ENCODE peak calls at places on chromosomes 6 and 20, in ten cellular contexts. One of them, this sample, is unnamed. For H3K4me1, the result is how much of the 10 kb centered on the place peaks cover.

GRCh38 chr6:71123051-71123450 is 165.6 kb upstream of the OGFRL1 start:
- DNase-seq in heart left ventricle: no peak
- DNase-seq in neuronal stem cell: no peak
- DNase-seq in psoas muscle: no peak
- DNase-seq in ovary: no peak
- DNase-seq in testis: no peak
- DNase-seq in adrenal gland: no peak
- DNase-seq in tibial nerve: no peak
- DNase-seq in naive thymus-derived CD4-positive, alpha-beta T cell: no peak
- DNase-seq in esophagus squamous epithelium: no peak
- DNase-seq in this sample: no peak

GRCh38 chr20:50689864-50690263 is 1.5 kb downstream of the RIPOR3 start:
- DNase-seq in heart left ventricle: no peak
- DNase-seq in neuronal stem cell: no peak
- DNase-seq in psoas muscle: peak
- DNase-seq in ovary: no peak
- DNase-seq in testis: peak
- DNase-seq in adrenal gland: peak
- DNase-seq in tibial nerve: no peak
- DNase-seq in naive thymus-derived CD4-positive, alpha-beta T cell: no peak
- DNase-seq in esophagus squamous epithelium: no peak
- DNase-seq in this sample: no peak

GRCh38 chr6:136795996-136796395 is 3.7 kb upstream of the MAP3K5 start:
- DNase-seq in heart left ventricle: no peak
- DNase-seq in neuronal stem cell: no peak
- DNase-seq in psoas muscle: no peak
- DNase-seq in ovary: no peak
- DNase-seq in testis: no peak
- DNase-seq in adrenal gland: no peak
- DNase-seq in tibial nerve: no peak
- DNase-seq in naive thymus-derived CD4-positive, alpha-beta T cell: no peak
- DNase-seq in esophagus squamous epithelium: no peak
- DNase-seq in this sample: no peak

GRCh38 chr6:168574699-168575195 is 133.8 kb downstream of the SMOC2 start:
- DNase-seq in heart left ventricle: peak
- DNase-seq in neuronal stem cell: no peak
- DNase-seq in psoas muscle: no peak
- DNase-seq in ovary: peak
- DNase-seq in testis: peak
- DNase-seq in adrenal gland: peak
- DNase-seq in tibial nerve: peak
- DNase-seq in naive thymus-derived CD4-positive, alpha-beta T cell: no peak
- DNase-seq in esophagus squamous epithelium: no peak
- DNase-seq in this sample: no peak

GRCh38 chr6:138285800-138286199 is 67.5 kb upstream of the PBOV1 start:
- DNase-seq in heart left ventricle: no peak
- DNase-seq in neuronal stem cell: no peak
- DNase-seq in psoas muscle: no peak
- DNase-seq in ovary: no peak
- DNase-seq in testis: no peak
- DNase-seq in adrenal gland: no peak
- DNase-seq in tibial nerve: no peak
- DNase-seq in naive thymus-derived CD4-positive, alpha-beta T cell: no peak
- DNase-seq in esophagus squamous epithelium: no peak
- DNase-seq in this sample: no peak

GRCh38 chr6:38483526-38483925 is 156.2 kb downstream of the BTBD9 start:
- DNase-seq in heart left ventricle: no peak
- DNase-seq in neuronal stem cell: no peak
- DNase-seq in psoas muscle: no peak
- DNase-seq in ovary: no peak
- DNase-seq in testis: no peak
- DNase-seq in adrenal gland: no peak
- DNase-seq in tibial nerve: no peak
- DNase-seq in naive thymus-derived CD4-positive, alpha-beta T cell: no peak
- DNase-seq in esophagus squamous epithelium: no peak
- DNase-seq in this sample: no peak

GRCh38 chr20:38001173-38001875 is 31.9 kb downstream of the TTI1 start:
- DNase-seq in heart left ventricle: no peak
- DNase-seq in neuronal stem cell: no peak
- DNase-seq in psoas muscle: no peak
- DNase-seq in ovary: no peak
- DNase-seq in testis: no peak
- DNase-seq in adrenal gland: peak
- DNase-seq in tibial nerve: no peak
- DNase-seq in naive thymus-derived CD4-positive, alpha-beta T cell: no peak
- DNase-seq in esophagus squamous epithelium: no peak
- DNase-seq in this sample: no peak

GRCh38 chr6:142885182-142885867 is 59.7 kb downstream of the HIVEP2 start:
- DNase-seq in heart left ventricle: peak
- DNase-seq in neuronal stem cell: peak
- DNase-seq in psoas muscle: no peak
- DNase-seq in ovary: peak
- DNase-seq in testis: peak
- DNase-seq in adrenal gland: peak
- DNase-seq in tibial nerve: no peak
- DNase-seq in naive thymus-derived CD4-positive, alpha-beta T cell: peak
- DNase-seq in esophagus squamous epithelium: no peak
- DNase-seq in this sample: peak

GRCh38 chr6:47654255-47654654 is 44.1 kb upstream of the ADGRF4 start:
- DNase-seq in heart left ventricle: no peak
- DNase-seq in neuronal stem cell: no peak
- DNase-seq in psoas muscle: no peak
- DNase-seq in ovary: no peak
- DNase-seq in testis: no peak
- DNase-seq in adrenal gland: no peak
- DNase-seq in tibial nerve: no peak
- DNase-seq in naive thymus-derived CD4-positive, alpha-beta T cell: no peak
- DNase-seq in esophagus squamous epithelium: no peak
- DNase-seq in this sample: no peak

GRCh38 chr20:55684578-55684977 is 320.7 kb downstream of the CBLN4 start:
- DNase-seq in heart left ventricle: no peak
- DNase-seq in neuronal stem cell: no peak
- DNase-seq in psoas muscle: no peak
- DNase-seq in ovary: peak
- DNase-seq in testis: no peak
- DNase-seq in adrenal gland: peak
- DNase-seq in tibial nerve: no peak
- DNase-seq in naive thymus-derived CD4-positive, alpha-beta T cell: no peak
- DNase-seq in esophagus squamous epithelium: no peak
- DNase-seq in this sample: no peak

GRCh38 chr20:55685848-55686247 is 319.5 kb downstream of the CBLN4 start:
- DNase-seq in heart left ventricle: no peak
- DNase-seq in neuronal stem cell: no peak
- DNase-seq in psoas muscle: no peak
- DNase-seq in ovary: peak
- DNase-seq in testis: peak
- DNase-seq in adrenal gland: no peak
- DNase-seq in tibial nerve: no peak
- DNase-seq in naive thymus-derived CD4-positive, alpha-beta T cell: no peak
- DNase-seq in esophagus squamous epithelium: no peak
- DNase-seq in this sample: no peak

GRCh38 chr20:55685425-55685824 is 319.9 kb downstream of the CBLN4 start:
- DNase-seq in heart left ventricle: no peak
- DNase-seq in neuronal stem cell: no peak
- DNase-seq in psoas muscle: no peak
- DNase-seq in ovary: no peak
- DNase-seq in testis: no peak
- DNase-seq in adrenal gland: no peak
- DNase-seq in tibial nerve: no peak
- DNase-seq in naive thymus-derived CD4-positive, alpha-beta T cell: no peak
- DNase-seq in esophagus squamous epithelium: no peak
- DNase-seq in this sample: no peak
- H3K4me1 ChIP-seq in heart left ventricle: under half
- H3K4me1 ChIP-seq in neuronal stem cell: under half
- H3K4me1 ChIP-seq in psoas muscle: under half
- H3K4me1 ChIP-seq in ovary: under half
- H3K4me1 ChIP-seq in testis: under half
- H3K4me1 ChIP-seq in adrenal gland: under half
- H3K4me1 ChIP-seq in tibial nerve: under half
- H3K4me1 ChIP-seq in naive thymus-derived CD4-positive, alpha-beta T cell: under half
- H3K4me1 ChIP-seq in esophagus squamous epithelium: under half
- H3K4me1 ChIP-seq in this sample: under half

GRCh38 chr20:58892126-58892931 is 39.8 kb downstream of the GNAS start:
- DNase-seq in heart left ventricle: peak
- DNase-seq in neuronal stem cell: peak
- DNase-seq in psoas muscle: peak
- DNase-seq in ovary: peak
- DNase-seq in testis: peak
- DNase-seq in adrenal gland: peak
- DNase-seq in tibial nerve: peak
- DNase-seq in naive thymus-derived CD4-positive, alpha-beta T cell: peak
- DNase-seq in esophagus squamous epithelium: peak
- DNase-seq in this sample: peak
- H3K4me1 ChIP-seq in heart left ventricle: half or more
- H3K4me1 ChIP-seq in neuronal stem cell: under half
- H3K4me1 ChIP-seq in psoas muscle: under half
- H3K4me1 ChIP-seq in ovary: under half
- H3K4me1 ChIP-seq in testis: under half
- H3K4me1 ChIP-seq in adrenal gland: under half
- H3K4me1 ChIP-seq in tibial nerve: under half
- H3K4me1 ChIP-seq in naive thymus-derived CD4-positive, alpha-beta T cell: under half
- H3K4me1 ChIP-seq in esophagus squamous epithelium: half or more
- H3K4me1 ChIP-seq in this sample: under half

GRCh38 chr6:6725834-6726194 is 137.3 kb downstream of the LY86 start:
- DNase-seq in heart left ventricle: no peak
- DNase-seq in neuronal stem cell: no peak
- DNase-seq in psoas muscle: no peak
- DNase-seq in ovary: no peak
- DNase-seq in testis: no peak
- DNase-seq in adrenal gland: no peak
- DNase-seq in tibial nerve: no peak
- DNase-seq in naive thymus-derived CD4-positive, alpha-beta T cell: no peak
- DNase-seq in esophagus squamous epithelium: no peak
- DNase-seq in this sample: no peak

GRCh38 chr6:6729971-6730370 is 141.5 kb downstream of the LY86 start:
- DNase-seq in heart left ventricle: no peak
- DNase-seq in neuronal stem cell: no peak
- DNase-seq in psoas muscle: no peak
- DNase-seq in ovary: no peak
- DNase-seq in testis: no peak
- DNase-seq in adrenal gland: no peak
- DNase-seq in tibial nerve: no peak
- DNase-seq in naive thymus-derived CD4-positive, alpha-beta T cell: no peak
- DNase-seq in esophagus squamous epithelium: no peak
- DNase-seq in this sample: no peak

GRCh38 chr6:6728169-6728941 is 139.8 kb downstream of the LY86 start:
- DNase-seq in heart left ventricle: no peak
- DNase-seq in neuronal stem cell: no peak
- DNase-seq in psoas muscle: no peak
- DNase-seq in ovary: no peak
- DNase-seq in testis: no peak
- DNase-seq in adrenal gland: no peak
- DNase-seq in tibial nerve: no peak
- DNase-seq in naive thymus-derived CD4-positive, alpha-beta T cell: no peak
- DNase-seq in esophagus squamous epithelium: no peak
- DNase-seq in this sample: no peak

GRCh38 chr6:6734463-6735455 is 146.2 kb downstream of the LY86 start:
- DNase-seq in heart left ventricle: no peak
- DNase-seq in neuronal stem cell: no peak
- DNase-seq in psoas muscle: no peak
- DNase-seq in ovary: no peak
- DNase-seq in testis: no peak
- DNase-seq in adrenal gland: no peak
- DNase-seq in tibial nerve: no peak
- DNase-seq in naive thymus-derived CD4-positive, alpha-beta T cell: no peak
- DNase-seq in esophagus squamous epithelium: no peak
- DNase-seq in this sample: no peak

GRCh38 chr6:6730831-6731230 is 142.3 kb downstream of the LY86 start:
- DNase-seq in heart left ventricle: peak
- DNase-seq in neuronal stem cell: no peak
- DNase-seq in psoas muscle: peak
- DNase-seq in ovary: no peak
- DNase-seq in testis: no peak
- DNase-seq in adrenal gland: peak
- DNase-seq in tibial nerve: no peak
- DNase-seq in naive thymus-derived CD4-positive, alpha-beta T cell: no peak
- DNase-seq in esophagus squamous epithelium: no peak
- DNase-seq in this sample: no peak
- H3K4me1 ChIP-seq in heart left ventricle: under half
- H3K4me1 ChIP-seq in neuronal stem cell: under half
- H3K4me1 ChIP-seq in psoas muscle: under half
- H3K4me1 ChIP-seq in ovary: under half
- H3K4me1 ChIP-seq in testis: under half
- H3K4me1 ChIP-seq in adrenal gland: under half
- H3K4me1 ChIP-seq in tibial nerve: under half
- H3K4me1 ChIP-seq in naive thymus-derived CD4-positive, alpha-beta T cell: under half
- H3K4me1 ChIP-seq in esophagus squamous epithelium: under half
- H3K4me1 ChIP-seq in this sample: under half

DNA sequence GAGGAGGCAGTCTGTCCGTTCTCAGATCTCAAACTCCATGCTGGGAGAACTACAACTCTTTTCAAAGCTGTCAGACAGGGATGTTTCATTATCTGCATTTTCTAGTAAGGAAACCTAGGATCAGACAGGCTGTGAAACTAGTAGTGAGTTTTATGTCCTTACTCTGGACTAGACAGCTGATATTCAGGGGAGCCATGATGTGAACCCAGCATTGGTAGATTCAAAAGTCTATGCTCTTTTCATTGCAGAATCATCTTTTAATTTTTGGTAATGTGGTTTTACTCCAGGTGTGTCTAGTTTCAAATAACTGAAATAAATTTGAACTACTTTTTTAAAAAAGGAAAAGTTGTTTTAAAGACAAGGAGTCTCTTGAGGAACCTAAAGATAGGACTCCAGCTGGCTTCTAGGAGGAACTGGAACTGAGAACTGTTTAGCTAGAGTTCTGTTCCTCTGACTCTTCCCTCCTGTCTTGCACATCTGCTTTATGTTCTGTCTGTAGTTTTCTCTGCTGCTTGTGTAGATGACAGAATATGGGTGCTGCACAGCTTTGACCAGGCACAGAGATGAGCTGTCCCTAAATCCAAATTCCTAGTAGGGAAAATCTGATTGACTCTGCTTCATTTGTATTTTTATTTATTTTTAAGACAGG is 27.8 kb upstream of the RNF144B start:
- DNase-seq in heart left ventricle: no peak
- DNase-seq in neuronal stem cell: no peak
- DNase-seq in psoas muscle: no peak
- DNase-seq in ovary: no peak
- DNase-seq in testis: no peak
- DNase-seq in adrenal gland: no peak
- DNase-seq in tibial nerve: no peak
- DNase-seq in naive thymus-derived CD4-positive, alpha-beta T cell: no peak
- DNase-seq in esophagus squamous epithelium: no peak
- DNase-seq in this sample: no peak
- H3K4me1 ChIP-seq in heart left ventricle: under half
- H3K4me1 ChIP-seq in neuronal stem cell: under half
- H3K4me1 ChIP-seq in psoas muscle: under half
- H3K4me1 ChIP-seq in ovary: under half
- H3K4me1 ChIP-seq in testis: under half
- H3K4me1 ChIP-seq in adrenal gland: under half
- H3K4me1 ChIP-seq in tibial nerve: under half
- H3K4me1 ChIP-seq in naive thymus-derived CD4-positive, alpha-beta T cell: under half
- H3K4me1 ChIP-seq in esophagus squamous epithelium: under half
- H3K4me1 ChIP-seq in this sample: under half

GRCh38 chr20:43728686-43729255 is 2.0 kb upstream of the GTSF1L start:
- DNase-seq in heart left ventricle: no peak
- DNase-seq in neuronal stem cell: no peak
- DNase-seq in psoas muscle: no peak
- DNase-seq in ovary: no peak
- DNase-seq in testis: no peak
- DNase-seq in adrenal gland: no peak
- DNase-seq in tibial nerve: no peak
- DNase-seq in naive thymus-derived CD4-positive, alpha-beta T cell: no peak
- DNase-seq in esophagus squamous epithelium: no peak
- DNase-seq in this sample: no peak
- H3K4me1 ChIP-seq in heart left ventricle: under half
- H3K4me1 ChIP-seq in neuronal stem cell: under half
- H3K4me1 ChIP-seq in psoas muscle: under half
- H3K4me1 ChIP-seq in ovary: under half
- H3K4me1 ChIP-seq in testis: under half
- H3K4me1 ChIP-seq in adrenal gland: under half
- H3K4me1 ChIP-seq in tibial nerve: under half
- H3K4me1 ChIP-seq in naive thymus-derived CD4-positive, alpha-beta T cell: under half
- H3K4me1 ChIP-seq in esophagus squamous epithelium: under half
- H3K4me1 ChIP-seq in this sample: under half